ENCODE peak calls at places on chromosomes 11 and 22, in six cellular contexts. K is mammary epithelial cell, D is HepG2, Z is IMR-90, H is neural progenitor cell, B is mesendoderm. S is an unnamed sample. For H3K4me1, the result is how much of the 10 kb centered on the place peaks cover.

GRCh38 chr11:97355230-97355629 is 965.4 kb downstream of the JRKL start:
- DNase-seq in K (no peak), D (no peak), Z (no peak), H (no peak), B (no peak), S (no peak)

GRCh38 chr11:72812968-72813739 is 1.1 kb upstream of the ATG16L2 start:
- DNase-seq in K (peak), D (peak), Z (peak), H (peak), B (peak), S (peak)

GRCh38 chr11:1060885-1061616 is 13.6 kb upstream of the MUC2 start:
- DNase-seq in K (peak), D (no peak), Z (peak), H (no peak), B (no peak), S (peak)

GRCh38 chr11:100684101-100685065 is 2.7 kb upstream of the ARHGAP42 start:
- DNase-seq in K (peak), D (peak), Z (no peak), H (no peak), B (no peak), S (no peak)

GRCh38 chr11:377174-377865 is 8.0 kb downstream of the B4GALNT4 start:
- DNase-seq in K (no peak), D (no peak), Z (no peak), H (no peak), B (no peak), S (no peak)

GRCh38 chr11:93225642-93226041 is 27.9 kb upstream of the SLC36A4 start:
- DNase-seq in K (no peak), D (no peak), Z (peak), H (no peak), B (peak), S (no peak)

GRCh38 chr22:26585104-26585790 is 4.7 kb downstream of the TPST2 start:
- DNase-seq in K (peak), D (no peak), Z (peak), H (no peak), B (no peak), S (peak)

GRCh38 chr11:2792376-2793250 is 92.8 kb upstream of the KCNQ1OT1 start:
- DNase-seq in K (no peak), D (no peak), Z (no peak), H (no peak), B (no peak), S (no peak)

GRCh38 chr11:10786451-10786850 is 22.3 kb downstream of the EIF4G2 start:
- DNase-seq in K (no peak), D (no peak), Z (no peak), H (no peak), B (no peak), S (no peak)

GRCh38 chr11:47478651-47479329 is 29.9 kb upstream of the RAPSN start:
- DNase-seq in K (no peak), D (no peak), Z (no peak), H (no peak), B (no peak), S (no peak)

GRCh38 chr11:72333657-72334056 is 89.7 kb upstream of the PHOX2A start:
- DNase-seq in K (no peak), D (no peak), Z (no peak), H (peak), B (peak), S (no peak)

GRCh38 chr22:24996420-24996952 is 44.0 kb downstream of the KIAA1671 start:
- DNase-seq in K (no peak), D (no peak), Z (no peak), H (peak), B (peak), S (peak)

GRCh38 chr11:36147491-36147890 is 141.7 kb downstream of the COMMD9 start:
- DNase-seq in K (no peak), D (no peak), Z (no peak), H (no peak), B (no peak), S (no peak)
- H3K4me2 ChIP-seq in K (no peak), D (no peak), Z (no peak), H (no peak), B (no peak), S (no peak)

GRCh38 chr11:128581908-128582307 is 5.5 kb downstream of the ETS1 start:
- DNase-seq in K (no peak), D (no peak), Z (no peak), H (no peak), B (no peak), S (no peak)
- H3K4me1 ChIP-seq in K (under half), D (under half), Z (under half), H (under half), B (under half), S (under half)

DNA sequence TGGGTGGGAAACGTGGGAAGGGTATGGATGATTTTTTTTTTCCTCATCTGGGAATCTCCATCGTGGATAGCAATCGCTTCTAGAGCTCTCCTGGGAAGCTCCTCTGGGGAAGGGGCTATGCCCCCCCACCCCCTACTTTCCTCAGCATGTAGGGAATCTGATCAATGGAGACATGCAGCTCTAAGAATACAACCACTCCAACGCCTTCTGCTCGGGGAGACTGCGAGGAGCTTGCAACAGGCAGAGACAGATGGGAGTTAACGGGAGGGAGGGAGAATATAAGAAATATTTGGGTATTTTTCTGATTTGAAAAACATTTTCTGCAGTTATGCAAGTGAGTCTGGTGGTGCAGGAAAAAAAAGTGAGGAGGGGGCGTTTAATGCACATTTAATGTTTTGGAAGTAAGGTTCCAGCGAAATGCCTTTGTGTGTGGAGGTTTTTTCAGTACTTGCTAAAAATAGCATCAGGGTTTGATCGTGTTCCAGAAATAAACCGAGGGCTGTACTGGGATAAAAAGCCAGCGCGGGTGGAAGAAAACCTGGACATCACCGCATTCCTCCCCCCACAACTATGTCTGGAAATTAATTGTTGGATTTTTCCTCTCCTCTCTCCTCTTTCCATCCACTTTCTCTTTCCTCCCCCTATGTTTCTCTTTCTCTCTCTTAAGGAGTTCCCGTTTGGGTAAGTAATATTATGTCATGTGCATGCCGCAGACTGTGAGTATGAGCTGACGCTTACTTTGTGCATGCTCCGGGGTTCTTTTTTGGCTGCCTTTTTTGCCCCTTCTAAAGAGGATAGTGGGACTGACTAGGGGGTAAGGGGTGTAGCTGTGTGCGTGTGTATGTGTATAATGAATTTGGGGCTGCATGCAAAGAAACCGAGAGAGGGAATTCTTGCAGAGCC is 104.4 kb upstream of the HSD17B12 start:
- DNase-seq in K (no peak), D (no peak), Z (no peak), H (no peak), B (no peak), S (no peak)
- H3K4me2 ChIP-seq in K (no peak), D (peak), Z (peak), H (peak), B (no peak), S (no peak)

GRCh38 chr11:86742436-86742805 is 57.9 kb upstream of the PRSS23 start:
- DNase-seq in K (no peak), D (no peak), Z (no peak), H (no peak), B (no peak), S (no peak)
- H3K4me1 ChIP-seq in K (half or more), D (half or more), Z (under half), H (under half), B (under half), S (half or more)

DNA sequence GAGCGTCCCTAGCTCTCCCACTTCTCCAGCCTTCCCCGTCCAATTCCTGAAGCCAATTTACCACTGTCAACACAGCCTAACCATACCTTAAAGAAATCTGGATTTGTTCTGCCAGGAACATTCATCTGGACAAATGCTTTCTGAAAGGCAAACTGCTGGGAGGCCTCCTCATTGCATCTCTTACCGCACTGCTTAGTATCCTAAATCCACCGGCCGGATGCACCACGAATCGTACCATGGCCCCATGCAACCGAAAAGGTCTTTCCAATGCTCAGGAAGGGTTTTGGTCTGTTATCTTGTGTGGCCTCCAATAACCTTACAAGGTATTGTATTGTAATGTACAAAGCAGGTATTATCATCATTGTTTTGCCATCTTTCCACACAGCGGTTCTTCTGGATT is 57.6 kb downstream of the MYH9 start:
- DNase-seq in K (no peak), D (no peak), Z (no peak), H (no peak), B (peak), S (no peak)
- H3K4me2 ChIP-seq in K (peak), D (no peak), Z (no peak), H (peak), B (no peak), S (peak)

GRCh38 chr22:31227186-31227585 is 15.1 kb downstream of the LIMK2 start:
- DNase-seq in K (no peak), D (no peak), Z (no peak), H (no peak), B (no peak), S (no peak)
- H3K4me1 ChIP-seq in K (under half), D (half or more), Z (under half), H (under half), B (under half), S (under half)

GRCh38 chr22:40014661-40015255 is 20.0 kb downstream of the FAM83F start:
- DNase-seq in K (peak), D (no peak), Z (no peak), H (no peak), B (no peak), S (no peak)

GRCh38 chr22:40018051-40018450 is 23.3 kb downstream of the FAM83F start:
- DNase-seq in K (no peak), D (no peak), Z (no peak), H (no peak), B (no peak), S (no peak)

GRCh38 chr22:40019681-40020080 is 24.9 kb downstream of the FAM83F start:
- DNase-seq in K (no peak), D (no peak), Z (no peak), H (no peak), B (no peak), S (no peak)

GRCh38 chr22:40019100-40019499 is 24.3 kb downstream of the FAM83F start:
- DNase-seq in K (peak), D (no peak), Z (no peak), H (no peak), B (no peak), S (no peak)

GRCh38 chr22:40015346-40015976 is 20.7 kb downstream of the FAM83F start:
- DNase-seq in K (no peak), D (no peak), Z (no peak), H (no peak), B (peak), S (no peak)
- H3K4me2 ChIP-seq in K (peak), D (no peak), Z (no peak), H (no peak), B (no peak), S (no peak)